ENCODE peak calls at places on chromosomes 1 and 21, in four cellular contexts. D, H, B and A are unnamed samples.

GRCh38 chr1:11355594-11356467 is 82.8 kb downstream of the UBIAD1 start:
- DNase-seq in D (no peak), H (no peak), B (no peak), A (no peak)

GRCh38 chr1:100585774-100586173 is 47.8 kb downstream of the GPR88 start:
- DNase-seq in D (no peak), H (no peak), B (no peak), A (no peak)

GRCh38 chr1:157496121-157496526 is 56.2 kb downstream of the FCRL5 start:
- DNase-seq in D (no peak), H (peak; percentile 36), B (no peak), A (no peak)

GRCh38 chr1:42336978-42337377 is 1.9 kb upstream of the FOXJ3 start:
- DNase-seq in D (no peak), H (no peak), B (no peak), A (no peak)

GRCh38 chr1:2607681-2608041 is 21.1 kb downstream of the PRXL2B start:
- DNase-seq in D (no peak), H (no peak), B (no peak), A (peak; percentile 47)

GRCh38 chr1:100731309-100731708 is 11.8 kb downstream of the VCAM1 start:
- DNase-seq in D (no peak), H (peak; percentile 70), B (no peak), A (no peak)

GRCh38 chr1:229709620-229710019 is 83.6 kb downstream of the URB2 start:
- DNase-seq in D (no peak), H (no peak), B (no peak), A (no peak)

GRCh38 chr21:36297938-36298572 is 21.9 kb upstream of the MORC3 start:
- DNase-seq in D (peak; percentile 56), H (peak; percentile 5), B (peak; percentile 92), A (peak; percentile 59)

GRCh38 chr1:234495231-234495990 is 16.4 kb upstream of the TARBP1 start:
- DNase-seq in D (no peak), H (no peak), B (no peak), A (no peak)

GRCh38 chr21:44999972-45000636 is 60.3 kb downstream of the SLX9 start:
- DNase-seq in D (no peak), H (no peak), B (no peak), A (peak; percentile 76)

GRCh38 chr1:158124034-158124433 is 56.7 kb upstream of the CD1D start:
- DNase-seq in D (no peak), H (no peak), B (no peak), A (no peak)

GRCh38 chr21:43282358-43283120 is 113.7 kb downstream of the CRYAA start:
- DNase-seq in D (no peak), H (no peak), B (no peak), A (no peak)

GRCh38 chr1:89484097-89485038 is 40.3 kb upstream of the LRRC8B start:
- DNase-seq in D (no peak), H (no peak), B (no peak), A (no peak)

GRCh38 chr21:25790122-25790951 is 55.6 kb downstream of the GABPA start:
- DNase-seq in D (no peak), H (peak; percentile 19), B (no peak), A (no peak)

GRCh38 chr1:160157174-160157573 is 5.8 kb downstream of the ATP1A4 start:
- DNase-seq in D (no peak), H (no peak), B (peak; percentile 10), A (no peak)

GRCh38 chr1:7299329-7299799 is 471.7 kb upstream of the VAMP3 start:
- DNase-seq in D (peak; percentile 68), H (no peak), B (peak; percentile 21), A (peak; percentile 30)

GRCh38 chr1:37692834-37693175 is 489 bp downstream of the CDCA8 start:
- DNase-seq in D (no peak), H (no peak), B (peak; percentile 6), A (no peak)

GRCh38 chr1:158117854-158118691 is 62.6 kb upstream of the CD1D start:
- DNase-seq in D (peak; percentile 35), H (peak; percentile 28), B (peak; percentile 16), A (no peak)

GRCh38 chr1:154342836-154343472 is 17.6 kb downstream of the ATP8B2 start:
- DNase-seq in D (peak; percentile 47), H (no peak), B (no peak), A (no peak)

GRCh38 chr1:152904688-152905440 is 3.5 kb upstream of the IVL start:
- DNase-seq in D (no peak), H (no peak), B (no peak), A (no peak)

GRCh38 chr1:167599839-167600581 is 30.0 kb upstream of the RCSD1 start:
- DNase-seq in D (no peak), H (peak; percentile 18), B (no peak), A (no peak)

GRCh38 chr1:161725888-161726630 is 4.7 kb downstream of the FCRLB start:
- DNase-seq in D (peak; percentile 48), H (peak; percentile 23), B (peak; percentile 33), A (no peak)

GRCh38 chr1:28518745-28519341 is 13.0 kb downstream of the RCC1 start:
- DNase-seq in D (no peak), H (peak; percentile 84), B (no peak), A (no peak)

GRCh38 chr21:43975469-43976098 is 36.5 kb upstream of the TRAPPC10 start:
- DNase-seq in D (peak; percentile 86), H (peak; percentile 32), B (peak; percentile 78), A (peak; percentile 83)

GRCh38 chr1:54483875-54484437 is 64.1 kb upstream of the ACOT11 start:
- DNase-seq in D (no peak), H (no peak), B (no peak), A (no peak)

GRCh38 chr1:157542676-157543075 is 9.6 kb downstream of the FCRL5 start:
- DNase-seq in D (no peak), H (no peak), B (no peak), A (no peak)

GRCh38 chr1:67754526-67754920 is 69.5 kb downstream of the GADD45A start:
- DNase-seq in D (no peak), H (no peak), B (no peak), A (no peak)
- H3K4me1 ChIP-seq in D (peaks cover 72% of the 10 kb centered on the region), H (peaks cover 46% of the 10 kb centered on the region), B (no peaks in the 10 kb centered on the region), A (peaks cover 4% of the 10 kb centered on the region)

GRCh38 chr1:44780583-44781121 is 5.3 kb downstream of the RPS8 start:
- DNase-seq in D (no peak), H (no peak), B (no peak), A (no peak)
- TF ChIP-seq POLR2A in D (no peak), H (peak; percentile 56), B (no peak), A (no peak)

GRCh38 chr1:244451951-244452795 is 464 bp upstream of the ADSS2 start:
- DNase-seq in D (peak; percentile 99), H (peak; percentile 97), B (peak; percentile 99), A (peak; percentile 98)
- TF ChIP-seq POLR2AphosphoS5 in D (peak; percentile 78), H (peak; percentile 68), B (peak; percentile 96), A (no peak)

GRCh38 chr1:204317170-204317569 is 42.6 kb downstream of the PLEKHA6 start:
- DNase-seq in D (no peak), H (no peak), B (no peak), A (no peak)

GRCh38 chr1:204314209-204314892 is 45.4 kb downstream of the PLEKHA6 start:
- DNase-seq in D (no peak), H (no peak), B (no peak), A (no peak)

GRCh38 chr1:204316164-204316563 is 43.6 kb downstream of the PLEKHA6 start:
- DNase-seq in D (no peak), H (no peak), B (no peak), A (no peak)

GRCh38 chr1:204313675-204314074 is 46.1 kb downstream of the PLEKHA6 start:
- DNase-seq in D (no peak), H (no peak), B (no peak), A (no peak)

GRCh38 chr1:204314893-204315735 is 44.6 kb downstream of the PLEKHA6 start:
- DNase-seq in D (no peak), H (no peak), B (no peak), A (no peak)
- H3K4me1 ChIP-seq in D (peaks cover 41% of the 10 kb centered on the region), H (peaks cover 6% of the 10 kb centered on the region), B (no peaks in the 10 kb centered on the region), A (no peaks in the 10 kb centered on the region)

GRCh38 chr1:119711804-119712341 is at the start of gene PHGDH:
- DNase-seq in D (peak; percentile 75), H (peak; percentile 76), B (peak; percentile 85), A (peak; percentile 58)
- TF ChIP-seq POLR2A in D (no peak), H (peak; percentile 96), B (peak; percentile 76), A (no peak)

GRCh38 chr1:236111527-236112331 is 30.6 kb upstream of the GPR137B start:
- DNase-seq in D (no peak), H (no peak), B (no peak), A (no peak)

GRCh38 chr1:236110137-236110536 is 32.2 kb upstream of the GPR137B start:
- DNase-seq in D (no peak), H (no peak), B (no peak), A (no peak)

GRCh38 chr1:236112332-236112627 is 30.1 kb upstream of the GPR137B start:
- DNase-seq in D (no peak), H (no peak), B (no peak), A (no peak)

GRCh38 chr1:236114076-236114747 is 28.1 kb upstream of the GPR137B start:
- DNase-seq in D (no peak), H (no peak), B (no peak), A (no peak)

GRCh38 chr1:236113324-236114032 is 28.9 kb upstream of the GPR137B start:
- DNase-seq in D (no peak), H (no peak), B (no peak), A (no peak)
- TF ChIP-seq POLR2AphosphoS5 in D (no peak), H (no peak), B (no peak), A (no peak)

GRCh38 chr1:192577145-192578140 is 1.9 kb downstream of the RGS1 start:
- DNase-seq in D (no peak), H (no peak), B (no peak), A (no peak)
- H3K4me1 ChIP-seq in D (peaks cover 33% of the 10 kb centered on the region), H (no peaks in the 10 kb centered on the region), B (peaks cover 3% of the 10 kb centered on the region), A (no peaks in the 10 kb centered on the region)

GRCh38 chr1:39816431-39817090 is 27.9 kb upstream of the BMP8B start:
- DNase-seq in D (peak; percentile 75), H (peak; percentile 49), B (peak; percentile 77), A (peak; percentile 62)
- TF ChIP-seq POLR2A in D (no peak), H (no peak), B (no peak), A (no peak)

DNA sequence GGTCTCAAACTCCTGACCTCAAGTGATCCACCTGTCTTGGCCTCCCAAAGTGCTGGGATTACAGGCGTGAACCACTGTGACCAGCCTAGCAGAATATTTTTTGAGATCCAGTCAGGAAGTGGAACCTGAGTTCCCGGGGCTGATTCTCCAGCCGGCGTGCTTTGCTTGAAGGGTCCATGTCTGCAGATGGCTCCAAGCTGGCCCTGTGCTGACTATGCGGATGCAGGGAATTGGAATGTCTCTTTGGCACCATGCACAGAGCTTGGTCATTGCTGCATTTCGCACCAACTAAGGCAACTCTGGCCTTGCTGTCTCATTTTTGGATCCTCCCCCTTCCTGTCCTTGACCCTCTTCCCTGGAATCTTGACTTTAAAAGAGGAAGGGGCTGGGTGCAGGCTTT is 28.1 kb downstream of the ARHGEF10L start:
- DNase-seq in D (no peak), H (no peak), B (no peak), A (no peak)
- TF ChIP-seq POLR2AphosphoS5 in D (peak; percentile 56), H (no peak), B (peak; percentile 27), A (no peak)